ENCODE peak calls at places on chromosome 20, in eight cellular contexts. W is cardiac muscle cell; T is BJ; R is ovary; O is stomach; S is psoas muscle; F is CD8-positive, alpha-beta T cell; X is NB4. D is an unnamed sample.

GRCh38 chr20:48846516-48847492 is 19.0 kb upstream of the PREX1 start:
- DNase-seq in O (no peak), F (no peak), S (no peak), W (peak; percentile 65), X (peak; percentile 84), T (no peak), R (no peak), D (no peak)

GRCh38 chr20:38453941-38454340 is 18.7 kb upstream of the RALGAPB start:
- DNase-seq in R (no peak), O (no peak), T (no peak), X (no peak), W (no peak), S (no peak), F (no peak), D (peak; percentile 19)

GRCh38 chr20:61980647-61981583 is 84.8 kb downstream of the TAF4 start:
- DNase-seq in F (no peak), W (peak; percentile 36), O (peak; percentile 54), S (peak; percentile 50), X (peak; percentile 37), R (no peak), T (no peak), D (no peak)

GRCh38 chr20:21189761-21190523 is 64.1 kb downstream of the KIZ start:
- DNase-seq in T (no peak), W (no peak), O (no peak), R (no peak), F (no peak), X (no peak), S (no peak), D (no peak)

GRCh38 chr20:48629960-48630315 is 197.9 kb downstream of the PREX1 start:
- DNase-seq in X (no peak), O (no peak), W (no peak), F (no peak), T (no peak), R (no peak), S (no peak), D (no peak)

GRCh38 chr20:2151805-2152727 is 50.4 kb downstream of the STK35 start:
- DNase-seq in O (peak; percentile 69), T (peak; percentile 26), R (no peak), X (no peak), F (no peak), S (no peak), W (peak; percentile 9), D (no peak)

GRCh38 chr20:15867899-15868298 is 705.3 kb downstream of the KIF16B start:
- DNase-seq in S (no peak), T (no peak), O (no peak), X (no peak), F (no peak), R (no peak), W (no peak), D (no peak)

GRCh38 chr20:32585519-32586127 is 490 bp upstream of the NOL4L start:
- DNase-seq in O (no peak), F (no peak), X (peak; percentile 42), W (peak; percentile 19), R (no peak), T (no peak), S (no peak), D (no peak)

GRCh38 chr20:53938739-53939138 is 131.7 kb downstream of the BCAS1 start:
- DNase-seq in W (no peak), T (no peak), R (no peak), X (no peak), O (no peak), F (no peak), S (no peak), D (no peak)

GRCh38 chr20:53937929-53938367 is 132.4 kb downstream of the BCAS1 start:
- DNase-seq in S (no peak), O (no peak), X (peak; percentile 74), R (no peak), F (no peak), W (no peak), T (no peak), D (peak; percentile 41)

GRCh38 chr20:53940356-53940694 is 130.1 kb downstream of the BCAS1 start:
- DNase-seq in R (no peak), W (no peak), F (no peak), T (no peak), X (no peak), O (no peak), S (no peak), D (peak; percentile 45)

GRCh38 chr20:53940883-53941546 is 129.4 kb downstream of the BCAS1 start:
- DNase-seq in R (no peak), O (no peak), X (no peak), W (no peak), F (no peak), S (no peak), T (peak; percentile 63), D (peak; percentile 63)

DNA sequence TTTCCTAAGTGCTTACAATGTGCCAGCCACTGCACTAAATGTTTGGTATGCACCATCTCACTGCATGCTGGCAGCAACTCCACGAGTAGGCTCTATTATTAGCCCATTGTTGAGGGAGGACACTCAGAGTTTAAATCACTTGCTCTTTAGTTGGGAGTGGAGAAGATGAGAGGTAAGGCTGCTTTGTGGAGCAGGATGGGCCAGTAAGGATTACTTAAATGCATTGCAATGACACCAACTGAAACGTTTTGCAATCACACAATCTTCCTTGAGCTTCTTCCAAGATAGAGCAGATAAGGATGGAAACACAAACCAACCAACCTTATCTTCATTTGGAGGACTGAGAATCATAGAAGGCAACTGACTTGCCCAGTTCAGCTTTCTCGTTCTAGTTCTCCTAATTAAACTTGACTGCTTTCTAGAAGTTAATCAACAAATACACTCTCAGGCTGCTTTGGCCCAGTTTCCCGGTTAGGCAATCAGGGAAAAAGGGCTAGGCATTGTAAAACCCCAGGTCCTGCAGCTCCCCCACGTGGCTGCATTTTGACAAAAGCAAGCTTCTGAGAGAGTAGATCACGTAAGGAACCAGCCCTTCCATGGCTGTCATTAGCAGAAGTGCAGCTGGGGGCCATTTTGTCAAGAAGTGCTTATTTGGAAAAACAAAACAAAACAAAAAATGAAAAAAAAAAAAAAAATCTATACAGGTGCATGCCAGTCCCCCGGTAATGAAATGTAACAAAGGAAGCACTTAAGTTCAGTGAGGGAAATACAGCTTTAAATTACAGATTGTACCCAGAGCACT is 130.6 kb downstream of the BCAS1 start:
- DNase-seq in R (peak; percentile 95), S (peak; percentile 89), X (peak; percentile 99), O (peak; percentile 93), W (peak; percentile 94), T (peak; percentile 80), F (peak; percentile 62), D (peak; percentile 84)
- H3K4me3 ChIP-seq in R (no peak overlapping the region), S (peak overlapping the region; percentile 17), X (no peak overlapping the region), O (no peak overlapping the region), W (peak overlapping the region; percentile 8), T (no peak overlapping the region), F (no peak overlapping the region), D (peak overlapping the region; percentile 14)

GRCh38 chr20:63833776-63834544 is 2.9 kb upstream of the ZBTB46 start:
- DNase-seq in S (no peak), O (no peak), F (no peak), W (no peak), R (peak; percentile 49), T (no peak), X (peak; percentile 1), D (no peak)

GRCh38 chr20:63835031-63835858 is 4.2 kb upstream of the ZBTB46 start:
- DNase-seq in X (peak; percentile 69), F (no peak), T (peak; percentile 82), W (peak; percentile 99), O (peak; percentile 87), R (peak; percentile 96), S (peak; percentile 87), D (peak; percentile 90)

GRCh38 chr20:63831696-63832686 is 927 bp upstream of the ZBTB46 start:
- DNase-seq in X (peak; percentile 66), R (peak; percentile 70), T (no peak), F (no peak), W (peak; percentile 82), S (peak; percentile 49), O (peak; percentile 51), D (no peak)

GRCh38 chr20:63836335-63837133 is 5.5 kb upstream of the ZBTB46 start:
- DNase-seq in X (peak; percentile 34), O (no peak), T (no peak), F (no peak), R (peak; percentile 43), W (no peak), S (no peak), D (no peak)

DNA sequence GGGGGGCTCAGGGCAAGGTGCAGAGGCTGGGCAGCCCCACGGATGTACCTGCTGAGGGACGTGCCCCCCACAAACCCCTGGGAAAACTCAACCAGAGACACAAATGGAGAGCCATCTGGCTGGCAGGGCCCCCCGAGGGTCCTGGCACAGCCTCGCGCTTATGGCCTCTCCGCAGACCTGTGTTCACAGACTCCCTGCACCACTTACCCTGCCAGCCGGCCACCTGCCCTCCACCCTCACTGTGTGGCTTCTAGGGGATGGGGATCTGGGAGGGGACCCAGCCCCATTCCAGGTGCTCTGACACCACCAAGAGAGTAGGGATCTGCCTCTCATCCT is 3.4 kb upstream of the ZBTB46 start:
- DNase-seq in S (no peak), F (no peak), O (no peak), W (no peak), R (no peak), T (no peak), X (peak; percentile 1), D (no peak)
- H3K4me3 ChIP-seq in S (no peak overlapping the region), F (no peak overlapping the region), O (no peak overlapping the region), W (no peak overlapping the region), R (no peak overlapping the region), T (no peak overlapping the region), X (no peak overlapping the region), D (peak overlapping the region; percentile 36)

DNA sequence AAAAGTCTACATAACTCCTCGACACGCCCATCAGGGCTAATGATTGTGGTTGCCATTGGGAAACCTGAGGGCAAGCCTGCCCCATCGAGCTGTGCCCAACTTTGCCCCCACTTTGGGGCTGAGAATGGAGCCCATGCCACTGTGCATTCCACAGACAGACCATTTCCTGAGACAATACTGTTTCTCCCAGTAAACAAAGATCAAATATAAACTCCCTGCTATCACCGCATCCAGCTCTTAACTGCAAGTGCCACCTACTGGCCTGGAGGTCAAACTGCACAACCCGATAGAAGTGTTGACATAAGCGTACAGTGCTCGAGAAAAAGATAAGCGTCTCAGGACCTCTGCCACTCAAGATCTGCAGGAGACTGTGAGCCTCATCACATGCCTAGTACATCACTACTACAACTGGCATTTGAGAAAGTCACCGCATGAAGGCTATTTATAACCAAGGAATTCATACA is 4.7 kb upstream of the DEFB126 start:
- DNase-seq in O (no peak), T (no peak), R (no peak), F (no peak), X (peak; percentile 44), W (no peak), S (no peak), D (no peak)
- H3K4me3 ChIP-seq in O (no peak overlapping the region), T (no peak overlapping the region), R (no peak overlapping the region), F (no peak overlapping the region), X (no peak overlapping the region), W (no peak overlapping the region), S (no peak overlapping the region), D (no peak overlapping the region)

GRCh38 chr20:58685988-58686387 is 6.6 kb upstream of the NPEPL1 start:
- DNase-seq in O (no peak), F (no peak), T (no peak), R (no peak), W (no peak), X (no peak), S (no peak), D (no peak)

GRCh38 chr20:58678806-58679205 is 13.8 kb upstream of the NPEPL1 start:
- DNase-seq in R (no peak), W (no peak), S (no peak), T (no peak), X (no peak), O (no peak), F (no peak), D (no peak)

GRCh38 chr20:58682656-58683055 is 9.9 kb upstream of the NPEPL1 start:
- DNase-seq in R (no peak), X (no peak), T (no peak), F (no peak), S (no peak), W (no peak), O (no peak), D (no peak)

GRCh38 chr20:58684291-58684690 is 8.3 kb upstream of the NPEPL1 start:
- DNase-seq in W (no peak), S (no peak), R (no peak), F (no peak), T (no peak), O (no peak), X (no peak), D (no peak)

DNA sequence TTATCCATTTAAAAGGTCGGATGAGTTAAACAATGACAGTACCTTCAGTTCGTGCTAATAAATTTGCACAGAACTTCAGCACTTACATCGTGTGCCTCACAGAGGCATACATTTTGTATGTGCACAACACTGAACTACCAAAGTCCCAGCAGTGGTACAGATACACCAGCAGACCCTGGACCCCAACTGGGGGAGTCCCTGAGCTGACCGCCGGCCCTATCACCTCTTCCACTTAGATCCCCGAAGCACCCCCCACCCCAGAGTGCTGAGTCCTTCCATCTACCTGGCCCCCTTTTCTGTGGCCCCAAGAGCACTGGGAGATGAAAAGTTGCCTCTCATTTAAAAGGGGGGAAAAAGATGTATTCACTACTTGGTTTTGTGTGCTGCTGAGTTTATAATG is 9.5 kb upstream of the NPEPL1 start:
- DNase-seq in T (no peak), R (no peak), X (no peak), W (no peak), S (no peak), O (no peak), F (no peak), D (no peak)
- H3K4me3 ChIP-seq in T (no peak overlapping the region), R (no peak overlapping the region), X (no peak overlapping the region), W (no peak overlapping the region), S (no peak overlapping the region), O (no peak overlapping the region), F (no peak overlapping the region), D (no peak overlapping the region)